ENCODE peak calls at places on chromosomes 1 and 21, in six cellular contexts. W is activated naive CD4-positive, alpha-beta T cell treated with anti-CD3 and anti-CD28 coated beads, Interleukin-2, amount 10 ng/mL, durations not matched to agents 7 days and 5 days; O is activated CD8-positive, alpha-beta memory T cell treated with anti-CD3 and anti-CD28 coated beads for 48 hours; Z is CD4-positive, alpha-beta T cell; E is lower lobe of right lung; P is lower leg skin. K is an unnamed sample.

GRCh38 chr1:118627435-118627834 is 360.7 kb downstream of the TBX15 start:
- DNase-seq in P (no peak), Z (no peak), O (no peak), W (no peak), E (no peak), K (no peak)

GRCh38 chr1:44721521-44722361 is 9.2 kb downstream of the RNU5D-1 start:
- DNase-seq in P (no peak), W (peak), Z (peak), O (no peak), E (peak), K (peak)

GRCh38 chr1:211591980-211592493 is 13.1 kb upstream of the SLC30A1 start:
- DNase-seq in E (no peak), O (no peak), Z (no peak), P (no peak), W (no peak), K (no peak)

GRCh38 chr1:225885336-225885735 is 3.2 kb upstream of the TMEM63A start:
- DNase-seq in W (no peak), O (no peak), Z (no peak), P (no peak), E (peak), K (no peak)

GRCh38 chr21:44371596-44371995 is 18.2 kb downstream of the TRPM2 start:
- DNase-seq in P (no peak), W (no peak), E (no peak), Z (no peak), O (no peak), K (no peak)

GRCh38 chr1:8951246-8951645 is 5.6 kb downstream of the CA6 start:
- DNase-seq in O (no peak), E (no peak), W (no peak), Z (no peak), P (no peak), K (no peak)

GRCh38 chr1:47840338-47840737 is 156.8 kb downstream of the TRABD2B start:
- DNase-seq in P (no peak), O (no peak), W (no peak), Z (no peak), E (no peak), K (no peak)

GRCh38 chr1:55212349-55213028 is 2.7 kb downstream of the USP24 start:
- DNase-seq in E (no peak), O (no peak), P (no peak), W (no peak), Z (no peak), K (no peak)

GRCh38 chr21:39012314-39013230 is 170.7 kb downstream of the PSMG1 start:
- DNase-seq in E (no peak), O (no peak), Z (no peak), W (no peak), P (no peak), K (no peak)

GRCh38 chr1:182629674-182630073 is 25.5 kb upstream of the RGS16 start:
- DNase-seq in W (peak), O (peak), Z (peak), E (no peak), P (no peak), K (peak)

GRCh38 chr1:19376428-19377372 is 64.6 kb downstream of the SLC66A1 start:
- DNase-seq in P (no peak), E (no peak), O (no peak), W (no peak), Z (no peak), K (no peak)

K was measured in activated T-helper 2 cell treated with anti-CD3 and anti-CD28 coated beads, Interferon-gamma antibody, Interleukin-2, Interleukin-4, amounts not matched to agents 10 μg/mL and 5 μg/mL and 100 μg/mL, durations not matched to agents 14 hours and 24 hours and 36 hours.